ENCODE peak calls at places on chromosomes 5 and 9, in nine cellular contexts. K, V, M, L, I, C, J, B and R are unnamed samples.

GRCh38 chr9:108489567-108489966 is 366.2 kb downstream of the ACTL7B start:
- DNase-seq in J (no peak), B (no peak), V (peak), K (no peak), M (no peak), L (no peak), I (no peak), C (no peak), R (no peak)

GRCh38 chr5:139100825-139101224 is 97.3 kb downstream of the SIL1 start:
- DNase-seq in C (peak), L (peak), V (peak), M (peak), I (peak), B (no peak), K (no peak), J (no peak), R (no peak)

GRCh38 chr5:89535421-89535820 is 652.4 kb upstream of the MEF2C start:
- DNase-seq in K (no peak), J (no peak), M (no peak), L (no peak), C (peak), V (no peak), I (no peak), B (no peak), R (no peak)

GRCh38 chr5:33679791-33680190 is 212.0 kb downstream of the ADAMTS12 start:
- DNase-seq in L (no peak), K (no peak), M (no peak), B (no peak), V (no peak), J (no peak), C (no peak), I (peak), R (no peak)

GRCh38 chr5:8908055-8908683 is 637.7 kb downstream of the SEMA5A start:
- DNase-seq in B (no peak), L (no peak), K (no peak), C (peak), V (peak), J (peak), I (no peak), M (no peak), R (peak)

GRCh38 chr9:124747065-124747464 is 24.0 kb downstream of the NR6A1 start:
- DNase-seq in K (no peak), B (no peak), V (no peak), I (no peak), M (no peak), C (no peak), L (no peak), J (no peak), R (no peak)

GRCh38 chr5:143037708-143038107 is 267.5 kb downstream of the ARHGAP26 start:
- DNase-seq in V (no peak), J (no peak), L (no peak), C (no peak), M (no peak), I (no peak), K (no peak), B (no peak), R (no peak)

GRCh38 chr5:73115399-73116051 is 4.8 kb upstream of the TMEM171 start:
- DNase-seq in J (no peak), B (no peak), M (peak), V (peak), C (peak), L (no peak), I (peak), K (no peak), R (peak)

GRCh38 chr9:34382879-34383278 is 6.2 kb upstream of the MYORG start:
- DNase-seq in M (no peak), V (no peak), J (no peak), B (no peak), C (no peak), L (no peak), K (no peak), I (no peak), R (no peak)

GRCh38 chr9:102867488-102867887 is 127.6 kb upstream of the CYLC2 start:
- DNase-seq in L (no peak), K (no peak), V (peak), J (no peak), C (peak), B (peak), M (peak), I (no peak), R (peak)

GRCh38 chr5:34717426-34718327 is 61.5 kb downstream of the RAI14 start:
- DNase-seq in K (no peak), V (peak), B (no peak), C (peak), I (peak), M (peak), J (peak), L (no peak), R (peak)

GRCh38 chr5:36701085-36701691 is 94.8 kb downstream of the SLC1A3 start:
- DNase-seq in K (peak), C (no peak), I (peak), J (no peak), L (no peak), V (no peak), M (no peak), B (no peak), R (no peak)

GRCh38 chr5:109553826-109554225 is 135.9 kb upstream of the MAN2A1 start:
- DNase-seq in M (no peak), I (no peak), B (no peak), K (no peak), V (peak), L (no peak), J (no peak), C (no peak), R (no peak)

GRCh38 chr9:127132921-127133647 is 10.6 kb upstream of the ANGPTL2 start:
- DNase-seq in I (peak), L (no peak), J (peak), V (no peak), C (no peak), M (no peak), K (no peak), B (no peak), R (peak)

GRCh38 chr9:69999331-69999730 is 44.3 kb upstream of the MAMDC2 start:
- DNase-seq in C (no peak), V (no peak), J (no peak), L (no peak), I (no peak), B (no peak), K (no peak), M (no peak), R (no peak)

GRCh38 chr5:37086466-37087178 is 162.6 kb downstream of the CPLANE1 start:
- DNase-seq in C (peak), L (no peak), J (peak), V (peak), M (peak), B (peak), K (no peak), I (peak), R (peak)

GRCh38 chr5:93349613-93350012 is 231.4 kb downstream of the NR2F1-AS1 start:
- DNase-seq in K (no peak), B (no peak), V (peak), J (no peak), C (peak), I (peak), L (no peak), M (peak), R (no peak)

GRCh38 chr9:83304686-83305085 is 233.5 kb downstream of the FRMD3 start:
- DNase-seq in C (no peak), J (no peak), V (no peak), I (peak), M (no peak), K (no peak), B (no peak), L (no peak), R (peak)

GRCh38 chr5:171420429-171421231 is 1.2 kb downstream of the FGF18 start:
- DNase-seq in K (no peak), L (no peak), J (peak), B (no peak), M (no peak), V (peak), I (peak), C (peak), R (peak)
- TF ChIP-seq EZH2 in K (no peak), L (no peak), J (peak), B (no peak), M (no peak), V (peak), I (no peak), C (peak), R (peak)

GRCh38 chr5:162485666-162486292 is 418.2 kb downstream of the GABRG2 start:
- DNase-seq in C (no peak), I (no peak), M (no peak), B (no peak), K (no peak), V (no peak), J (peak), L (no peak), R (peak)

GRCh38 chr5:162488077-162488476 is 420.5 kb downstream of the GABRG2 start:
- DNase-seq in B (no peak), J (no peak), V (no peak), C (peak), I (no peak), L (no peak), M (no peak), K (no peak), R (no peak)

DNA sequence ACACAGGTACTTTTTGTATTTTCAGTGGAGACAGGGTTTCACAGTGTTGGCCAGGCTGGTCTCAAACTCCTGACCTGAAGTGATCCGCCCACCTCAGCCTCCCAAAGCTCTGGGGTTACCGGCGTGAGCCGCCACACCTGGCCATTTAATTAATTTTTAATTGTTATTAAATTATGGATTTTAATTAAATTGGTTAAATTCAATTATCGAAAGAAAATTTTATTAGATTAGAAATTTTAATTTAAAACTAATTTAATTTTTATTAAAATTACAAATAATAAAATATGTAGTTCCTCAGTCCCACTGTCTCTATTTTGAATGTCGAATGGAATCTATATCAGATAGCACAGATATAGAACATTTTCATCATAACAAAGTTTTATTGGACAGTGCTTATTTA is 416.5 kb downstream of the GABRG2 start:
- DNase-seq in K (no peak), B (no peak), J (no peak), V (no peak), C (no peak), I (no peak), L (no peak), M (no peak), R (no peak)
- TF ChIP-seq EZH2 in K (no peak), B (no peak), J (no peak), V (no peak), C (no peak), I (no peak), L (no peak), M (no peak), R (no peak)

DNA sequence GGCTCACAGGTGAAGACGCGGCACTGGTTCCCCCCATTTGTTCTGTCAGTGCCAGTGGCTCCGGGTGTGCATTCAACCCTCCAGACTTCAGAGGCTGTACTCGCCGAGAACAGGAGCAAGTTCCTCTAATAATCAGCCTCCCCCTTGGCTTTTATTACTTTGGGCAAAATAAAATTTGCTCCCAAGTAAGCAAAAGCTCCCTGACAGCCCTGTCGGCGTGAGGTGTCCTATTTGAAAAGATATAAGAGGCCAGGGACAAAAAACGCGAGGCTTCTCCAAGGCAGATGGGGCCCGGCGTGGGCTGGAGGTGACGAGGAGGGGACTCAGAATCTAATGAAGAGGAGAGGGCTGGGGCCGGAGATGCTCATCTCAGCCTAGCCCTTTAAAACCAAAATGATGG is 68.3 kb downstream of the CFAP77 start:
- DNase-seq in C (no peak), K (no peak), J (no peak), V (no peak), L (no peak), B (no peak), M (no peak), I (no peak), R (no peak)
- TF ChIP-seq EZH2 in C (no peak), K (no peak), J (no peak), V (no peak), L (no peak), B (no peak), M (no peak), I (no peak), R (no peak)

GRCh38 chr9:132410642-132411041 is 631 bp downstream of the CFAP77 start:
- DNase-seq in I (no peak), M (no peak), J (no peak), V (no peak), K (no peak), L (no peak), C (no peak), B (no peak), R (no peak)
- TF ChIP-seq EZH2 in I (no peak), M (no peak), J (no peak), V (no peak), K (no peak), L (no peak), C (no peak), B (no peak), R (peak)

DNA sequence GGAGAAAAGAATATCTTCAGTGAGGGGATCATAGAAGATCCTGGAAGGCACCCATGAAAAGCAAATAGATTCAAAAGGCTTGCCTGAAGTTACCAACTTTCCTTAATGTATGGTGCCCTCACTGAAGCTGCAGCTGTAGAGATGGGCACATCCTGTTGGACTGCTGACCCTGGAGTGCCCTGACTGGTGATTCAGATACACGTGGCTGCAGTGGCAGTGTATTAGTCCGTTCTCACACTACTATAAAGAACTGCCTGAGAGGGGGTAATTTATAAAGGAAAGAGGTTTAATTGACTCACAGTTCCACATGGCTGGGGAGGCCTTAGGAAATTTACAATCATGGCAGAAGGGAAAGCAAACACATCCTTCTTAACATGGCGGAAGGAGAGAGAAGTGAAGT is 80.3 kb downstream of the OSMR start:
- DNase-seq in L (no peak), B (no peak), J (no peak), I (peak), K (no peak), C (no peak), M (no peak), V (no peak), R (no peak)
- TF ChIP-seq EZH2 in L (no peak), B (no peak), J (no peak), I (no peak), K (no peak), C (no peak), M (no peak), V (no peak), R (no peak)

DNA sequence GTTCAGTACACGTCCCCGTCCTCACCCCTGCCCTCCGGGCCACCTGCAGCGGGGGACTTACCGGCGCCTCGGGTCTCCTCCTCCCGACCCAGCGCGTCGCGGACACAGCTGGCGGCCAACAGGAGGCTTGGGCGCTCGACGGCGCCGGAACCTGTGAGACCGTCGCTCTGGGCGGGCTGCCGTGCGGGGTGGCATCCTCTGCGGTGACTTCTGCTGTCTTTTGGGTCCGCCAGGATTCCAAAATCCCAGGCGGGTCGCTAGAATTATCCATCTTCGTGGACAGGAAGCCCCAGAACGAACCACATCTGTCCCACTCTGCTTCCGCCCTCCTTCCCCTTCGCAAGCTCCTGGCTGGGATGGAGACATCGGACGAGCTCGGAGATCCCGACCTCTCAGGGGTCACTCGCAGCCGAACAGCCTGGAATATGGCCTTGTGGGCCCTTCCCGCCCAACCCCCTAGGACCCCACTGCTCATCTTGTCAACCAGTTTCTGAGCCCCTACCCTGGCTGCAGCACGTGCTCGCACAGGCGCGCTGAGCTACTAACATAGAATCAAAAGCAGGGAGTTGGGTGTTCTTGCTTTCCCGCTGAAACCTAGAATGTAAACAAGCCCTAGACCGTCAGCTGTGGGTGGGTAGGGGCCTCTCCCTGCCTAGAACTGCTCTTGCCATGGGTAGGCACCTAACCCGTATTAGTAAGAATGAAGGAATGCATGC is 947 bp upstream of the MARCHF3 start:
- DNase-seq in B (no peak), V (no peak), I (no peak), J (peak), L (no peak), K (no peak), M (no peak), C (no peak), R (peak)
- TF ChIP-seq EZH2 in B (no peak), V (no peak), I (no peak), J (peak), L (no peak), K (no peak), M (no peak), C (no peak), R (no peak)

DNA sequence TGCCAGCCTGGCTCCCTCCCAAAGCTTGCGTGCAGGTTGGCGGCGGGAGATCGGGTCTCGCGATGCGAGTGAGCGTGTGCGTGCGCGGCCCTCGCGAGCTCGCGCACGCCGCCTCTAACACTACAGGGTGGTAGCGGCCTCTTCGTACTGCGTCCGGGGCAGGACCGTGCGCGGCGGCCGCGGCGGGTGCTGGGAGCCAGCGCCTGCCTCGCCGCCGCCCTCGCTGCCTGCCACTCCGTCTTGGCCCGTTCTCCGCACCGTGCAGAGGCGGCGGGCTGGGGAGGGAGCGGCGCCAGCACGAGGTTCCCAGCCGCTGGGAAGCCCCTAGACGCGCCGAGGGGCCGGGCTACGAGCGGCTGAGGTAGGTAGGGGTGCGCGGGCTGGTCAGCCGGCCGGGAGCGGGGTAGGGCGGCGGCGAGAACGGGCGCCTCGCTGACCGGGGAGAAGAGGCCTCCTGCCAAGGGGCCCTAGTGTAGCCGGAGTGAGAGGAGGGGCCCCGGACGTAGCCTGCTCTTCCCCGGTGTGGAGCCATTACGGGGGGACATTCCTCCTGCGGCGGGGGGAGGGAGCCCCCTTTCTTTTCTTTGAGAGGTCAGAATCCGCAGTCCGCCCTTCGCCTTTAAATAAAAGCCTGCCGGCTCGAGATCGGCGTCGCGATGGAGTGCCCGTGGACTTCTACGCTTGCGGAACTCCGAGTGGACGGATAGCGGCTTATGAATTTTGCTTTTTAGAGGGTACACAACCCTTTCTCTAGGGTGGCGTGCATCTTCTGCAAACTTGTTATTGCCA is at the start of gene C5orf24:
- DNase-seq in I (peak), K (peak), C (peak), J (peak), L (peak), V (peak), M (peak), B (peak), R (peak)
- TF ChIP-seq EZH2 in I (no peak), K (no peak), C (no peak), J (no peak), L (no peak), V (no peak), M (no peak), B (no peak), R (no peak)

GRCh38 chr9:37026936-37027581 is 7.0 kb downstream of the PAX5 start:
- DNase-seq in B (no peak), V (no peak), M (no peak), J (peak), I (no peak), L (no peak), C (no peak), K (no peak), R (no peak)

GRCh38 chr9:37029776-37030590 is 4.1 kb downstream of the PAX5 start:
- DNase-seq in V (peak), J (peak), K (no peak), B (no peak), C (no peak), M (no peak), L (no peak), I (no peak), R (peak)

GRCh38 chr9:37027582-37028424 is 6.3 kb downstream of the PAX5 start:
- DNase-seq in K (peak), C (peak), J (peak), V (peak), L (peak), I (peak), B (peak), M (peak), R (peak)

GRCh38 chr9:37029304-37029775 is 4.7 kb downstream of the PAX5 start:
- DNase-seq in J (peak), K (no peak), V (no peak), C (no peak), I (no peak), L (no peak), B (no peak), M (no peak), R (no peak)

DNA sequence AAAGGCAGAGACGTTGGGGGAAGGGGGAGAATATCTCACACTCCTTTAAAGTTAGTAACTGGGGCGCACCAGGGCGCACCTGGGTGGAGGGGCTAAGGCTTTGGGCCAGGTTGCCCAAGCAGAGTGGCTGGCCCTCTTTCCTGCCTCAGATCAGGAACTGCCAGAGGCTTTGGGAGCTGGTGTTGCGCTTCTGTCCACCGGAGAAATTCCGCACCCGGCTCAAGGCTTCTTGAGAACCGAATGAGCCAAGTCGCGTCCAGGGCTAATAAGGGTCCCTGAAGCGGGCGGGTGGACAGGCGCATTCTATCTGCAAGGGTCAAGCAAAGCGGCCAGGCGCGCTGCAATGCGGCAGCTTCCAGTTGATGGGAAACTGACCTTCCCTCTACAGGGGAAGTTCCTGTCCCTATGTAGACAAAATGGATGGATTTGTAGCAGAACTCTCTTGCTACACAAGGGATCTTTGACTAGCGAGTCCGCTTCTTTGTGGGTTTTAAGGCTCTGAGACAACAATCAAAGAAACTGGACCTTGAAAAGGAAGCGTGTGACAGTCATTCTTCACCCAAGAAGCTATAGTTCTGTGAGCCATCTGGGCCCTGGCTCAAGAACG is 5.5 kb downstream of the PAX5 start:
- DNase-seq in J (peak), M (no peak), V (no peak), I (no peak), C (no peak), K (no peak), L (no peak), B (no peak), R (no peak)
- TF ChIP-seq EZH2 in J (peak), M (no peak), V (peak), I (peak), C (no peak), K (no peak), L (no peak), B (no peak), R (no peak)

GRCh38 chr9:136268776-136269175 is 23.2 kb upstream of the QSOX2 start:
- DNase-seq in I (no peak), J (no peak), L (no peak), M (no peak), C (no peak), V (no peak), K (no peak), B (no peak), R (no peak)
- TF ChIP-seq EZH2 in I (no peak), J (no peak), L (no peak), M (no peak), C (no peak), V (no peak), K (no peak), B (no peak), R (no peak)